ENCODE peak calls at places on chromosome 20, in eight cellular contexts. D is occipital lobe, C is SW480, S is Peyer's patch, Q is DMS153, U is left ventricle myocardium inferior, O is fibroblast of gingiva, M is heart right ventricle. G is an unnamed sample.

GRCh38 chr20:47274449-47275108 is 81.9 kb downstream of the ZMYND8 start:
- DNase-seq in D (no peak), C (peak; percentile 77), S (peak; percentile 10), Q (no peak), U (no peak), O (peak; percentile 94), M (no peak), G (no peak)

GRCh38 chr20:63536241-63536977 is 767 bp downstream of the PTK6 start:
- DNase-seq in D (no peak), C (peak; percentile 75), S (no peak), Q (peak; percentile 22), U (no peak), O (peak; percentile 55), M (peak; percentile 16), G (peak; percentile 44)

GRCh38 chr20:8718214-8718613 is 350.7 kb upstream of the PLCB4 start:
- DNase-seq in D (no peak), C (peak; percentile 14), S (no peak), Q (no peak), U (peak; percentile 38), O (no peak), M (peak; percentile 26), G (no peak)

GRCh38 chr20:38893056-38893455 is 33.2 kb upstream of the FAM83D start:
- DNase-seq in D (no peak), C (no peak), S (peak; percentile 39), Q (no peak), U (no peak), O (no peak), M (no peak), G (no peak)

GRCh38 chr20:53146201-53146891 is 174.2 kb downstream of the TSHZ2 start:
- DNase-seq in D (no peak), C (peak; percentile 65), S (no peak), Q (no peak), U (no peak), O (no peak), M (no peak), G (no peak)

GRCh38 chr20:57835053-57835452 is 125.2 kb upstream of the PMEPA1 start:
- DNase-seq in D (no peak), C (no peak), S (no peak), Q (no peak), U (no peak), O (no peak), M (no peak), G (no peak)

GRCh38 chr20:25049261-25050060 is 8.5 kb downstream of the ACSS1 start:
- DNase-seq in D (no peak), C (no peak), S (peak; percentile 41), Q (no peak), U (no peak), O (no peak), M (no peak), G (no peak)

GRCh38 chr20:59819496-59820203 is 113.8 kb downstream of the SYCP2 start:
- DNase-seq in D (no peak), C (no peak), S (no peak), Q (no peak), U (no peak), O (no peak), M (no peak), G (no peak)

GRCh38 chr20:51750037-51750769 is 18.0 kb downstream of the ATP9A start:
- DNase-seq in D (peak; percentile 67), C (peak; percentile 100), S (peak; percentile 90), Q (peak; percentile 80), U (peak; percentile 44), O (peak; percentile 98), M (peak; percentile 53), G (peak; percentile 83)

GRCh38 chr20:9071976-9072726 is 3.3 kb downstream of the PLCB4 start:
- DNase-seq in D (no peak), C (no peak), S (no peak), Q (peak; percentile 7), U (no peak), O (no peak), M (no peak), G (no peak)

GRCh38 chr20:60586417-60587105 is 628.3 kb downstream of the CDH26 start:
- DNase-seq in D (no peak), C (no peak), S (no peak), Q (no peak), U (peak; percentile 66), O (no peak), M (peak; percentile 50), G (no peak)

GRCh38 chr20:58702859-58703648 is 10.5 kb downstream of the NPEPL1 start:
- DNase-seq in D (no peak), C (no peak), S (peak; percentile 40), Q (no peak), U (peak; percentile 5), O (no peak), M (no peak), G (no peak)

GRCh38 chr20:45452238-45452637 is 17.3 kb upstream of the WFDC2 start:
- DNase-seq in D (no peak), C (no peak), S (no peak), Q (no peak), U (no peak), O (no peak), M (no peak), G (no peak)

GRCh38 chr20:2137552-2138201 is 36.0 kb downstream of the STK35 start:
- DNase-seq in D (no peak), C (no peak), S (no peak), Q (no peak), U (no peak), O (peak; percentile 29), M (no peak), G (no peak)

GRCh38 chr20:57941572-57942381 is 232.0 kb upstream of the PMEPA1 start:
- DNase-seq in D (no peak), C (no peak), S (no peak), Q (peak; percentile 24), U (no peak), O (no peak), M (no peak), G (no peak)

GRCh38 chr20:62898093-62898964 is 28.0 kb downstream of the DIDO1 start:
- DNase-seq in D (no peak), C (no peak), S (no peak), Q (no peak), U (no peak), O (no peak), M (no peak), G (no peak)

GRCh38 chr20:54458219-54458618 is 17.2 kb upstream of the DOK5 start:
- DNase-seq in D (no peak), C (no peak), S (no peak), Q (no peak), U (no peak), O (no peak), M (no peak), G (no peak)

GRCh38 chr20:62625921-62626547 is 16.3 kb upstream of the SLCO4A1 start:
- DNase-seq in D (no peak), C (no peak), S (no peak), Q (no peak), U (no peak), O (no peak), M (no peak), G (no peak)

GRCh38 chr20:17747431-17747846 is 47.7 kb downstream of the BANF2 start:
- DNase-seq in D (no peak), C (peak; percentile 66), S (no peak), Q (no peak), U (no peak), O (peak; percentile 76), M (no peak), G (no peak)

GRCh38 chr20:16459019-16459700 is 114.1 kb downstream of the KIF16B start:
- DNase-seq in D (no peak), C (no peak), S (no peak), Q (no peak), U (no peak), O (peak; percentile 83), M (no peak), G (no peak)

GRCh38 chr20:37071481-37071911 is 24.3 kb downstream of the RBL1 start:
- DNase-seq in D (no peak), C (no peak), S (peak; percentile 47), Q (no peak), U (no peak), O (peak; percentile 39), M (no peak), G (no peak)

GRCh38 chr20:59399426-59400099 is 99.2 kb downstream of the EDN3 start:
- DNase-seq in D (no peak), C (no peak), S (no peak), Q (no peak), U (no peak), O (no peak), M (no peak), G (no peak)

GRCh38 chr20:47063407-47063806 is 168.8 kb downstream of the EYA2 start:
- DNase-seq in D (no peak), C (no peak), S (peak; percentile 49), Q (no peak), U (no peak), O (no peak), M (no peak), G (no peak)

GRCh38 chr20:63191400-63191799 is 24.5 kb downstream of the YTHDF1 start:
- DNase-seq in D (no peak), C (peak; percentile 74), S (peak; percentile 91), Q (peak; percentile 95), U (no peak), O (no peak), M (no peak), G (peak; percentile 92)

GRCh38 chr20:1871807-1872455 is 23.3 kb upstream of the SIRPA start:
- DNase-seq in D (no peak), C (peak; percentile 69), S (peak; percentile 73), Q (no peak), U (no peak), O (no peak), M (no peak), G (no peak)

GRCh38 chr20:889110-889509 is 27.0 kb downstream of the ANGPT4 start:
- DNase-seq in D (no peak), C (no peak), S (no peak), Q (no peak), U (no peak), O (peak; percentile 4), M (no peak), G (no peak)

GRCh38 chr20:555933-556332 is 12.3 kb upstream of the CSNK2A1 start:
- DNase-seq in D (no peak), C (no peak), S (no peak), Q (no peak), U (peak; percentile 29), O (no peak), M (no peak), G (no peak)

GRCh38 chr20:58740356-58741308 is 48.0 kb downstream of the NPEPL1 start:
- DNase-seq in D (no peak), C (no peak), S (no peak), Q (no peak), U (no peak), O (no peak), M (no peak), G (no peak)

GRCh38 chr20:48740714-48741113 is 87.1 kb downstream of the PREX1 start:
- DNase-seq in D (no peak), C (no peak), S (no peak), Q (no peak), U (no peak), O (no peak), M (no peak), G (no peak)

GRCh38 chr20:52937701-52938100 is 34.5 kb upstream of the TSHZ2 start:
- DNase-seq in D (no peak), C (peak; percentile 23), S (no peak), Q (no peak), U (no peak), O (no peak), M (no peak), G (no peak)

GRCh38 chr20:37319120-37319717 is 26.7 kb upstream of the SRC start:
- DNase-seq in D (no peak), C (peak; percentile 39), S (peak; percentile 43), Q (no peak), U (no peak), O (no peak), M (no peak), G (no peak)

GRCh38 chr20:14800743-14801425 is 463.5 kb upstream of the FLRT3 start:
- DNase-seq in D (no peak), C (no peak), S (no peak), Q (no peak), U (no peak), O (no peak), M (no peak), G (no peak)

G was measured in NCI-H774.